ENCODE peak calls at places on chromosomes 6 and 20, in five cellular contexts. I is stimulated activated CD4-positive, alpha-beta T cell treated with anti-CD3 and anti-CD28 coated beads, Interleukin-1b, Interleukin-23, amount 100 ng/mL, for 1 hour; J is NCI-H524; F is neural crest cell; S is T-helper 17 cell. Q is an unnamed sample.

GRCh38 chr20:39880890-39881289 is 808.1 kb downstream of the MAFB start:
- DNase-seq in I (no peak), J (no peak), F (no peak), S (no peak), Q (no peak)

GRCh38 chr6:142846883-142847287 is 98.1 kb downstream of the HIVEP2 start:
- DNase-seq in I (no peak), J (peak; percentile 28), F (no peak), S (no peak), Q (no peak)

GRCh38 chr6:34523441-34524206 is 32.5 kb downstream of the SPDEF start:
- DNase-seq in I (no peak), J (no peak), F (no peak), S (no peak), Q (no peak)

GRCh38 chr6:41408576-41408975 is 73.2 kb downstream of the NCR2 start:
- DNase-seq in I (no peak), J (no peak), F (no peak), S (no peak), Q (no peak)

GRCh38 chr6:73798592-73798991 is 102.6 kb downstream of the CD109 start:
- DNase-seq in I (no peak), J (no peak), F (no peak), S (no peak), Q (no peak)

GRCh38 chr20:24049081-24049480 is 60.5 kb upstream of the GGTLC1 start:
- DNase-seq in I (no peak), J (no peak), F (no peak), S (no peak), Q (no peak)

GRCh38 chr20:48040491-48040890 is 255.2 kb upstream of the SULF2 start:
- DNase-seq in I (no peak), J (no peak), F (no peak), S (no peak), Q (no peak)

GRCh38 chr6:6002809-6003333 is 3.9 kb downstream of the NRN1 start:
- DNase-seq in I (no peak), J (no peak), F (no peak), S (no peak), Q (no peak)

GRCh38 chr6:109290143-109290931 is 91.9 kb downstream of the CD164 start:
- DNase-seq in I (no peak), J (no peak), F (no peak), S (no peak), Q (no peak)

GRCh38 chr20:63978319-63979220 is 872 bp downstream of the SAMD10 start:
- DNase-seq in I (no peak), J (no peak), F (peak; percentile 40), S (peak; percentile 38), Q (peak; percentile 44)